ENCODE peak calls at places on chromosomes 6 and 20, in eight cellular contexts. Z is fibroblast of lung, E is ascending aorta, W is aorta, O is NT2/D1, F is PC-3, X is psoas muscle, V is lung. D is an unnamed sample.

GRCh38 chr20:46757754-46758678 is 48.6 kb downstream of the SLC2A10 start:
- DNase-seq in F (peak; percentile 79), E (no peak), X (peak; percentile 35), V (peak; percentile 45), W (no peak), O (peak; percentile 58), Z (peak; percentile 38), D (peak; percentile 52)

GRCh38 chr20:59806578-59806975 is 126.9 kb downstream of the SYCP2 start:
- DNase-seq in F (no peak), E (no peak), Z (no peak), W (no peak), X (no peak), V (peak; percentile 1), O (no peak), D (no peak)

GRCh38 chr6:142030115-142030619 is 102.6 kb upstream of the GJE1 start:
- DNase-seq in Z (peak; percentile 62), E (no peak), F (no peak), O (no peak), V (no peak), X (no peak), W (no peak), D (peak; percentile 5)

GRCh38 chr6:47752801-47753200 is 29.0 kb upstream of the OPN5 start:
- DNase-seq in E (no peak), W (no peak), F (no peak), V (no peak), Z (peak; percentile 54), X (no peak), O (no peak), D (no peak)

GRCh38 chr6:156514186-156514585 is 263.0 kb upstream of the ARID1B start:
- DNase-seq in Z (no peak), W (no peak), O (no peak), E (no peak), F (no peak), V (no peak), X (no peak), D (no peak)

GRCh38 chr6:110513001-110513400 is 36.6 kb upstream of the SLC22A16 start:
- DNase-seq in E (no peak), O (no peak), Z (peak; percentile 17), V (no peak), F (peak; percentile 77), X (no peak), W (no peak), D (no peak)

GRCh38 chr20:431012-431904 is 23.2 kb downstream of the RBCK1 start:
- DNase-seq in O (peak; percentile 47), W (peak; percentile 74), X (peak; percentile 53), V (peak; percentile 58), Z (peak; percentile 67), F (peak; percentile 91), E (no peak), D (peak; percentile 30)

GRCh38 chr6:106275692-106276091 is 49.9 kb downstream of the ATG5 start:
- DNase-seq in F (peak; percentile 76), X (no peak), O (no peak), E (no peak), V (no peak), Z (peak; percentile 89), W (no peak), D (no peak)

GRCh38 chr6:104771258-104771832 is 88.4 kb downstream of the HACE1 start:
- DNase-seq in F (peak; percentile 45), O (no peak), W (no peak), Z (peak; percentile 11), E (no peak), V (no peak), X (no peak), D (no peak)

GRCh38 chr20:13638162-13638495 is 603 bp downstream of the TASP1 start:
- DNase-seq in E (no peak), F (peak; percentile 34), W (no peak), V (no peak), Z (peak; percentile 34), O (no peak), X (no peak), D (no peak)

GRCh38 chr6:3090013-3090412 is 21.7 kb downstream of the RIPK1 start:
- DNase-seq in F (no peak), X (no peak), V (no peak), W (no peak), O (no peak), Z (no peak), E (no peak), D (no peak)

GRCh38 chr6:163605388-163606097 is 191.0 kb downstream of the QKI start:
- DNase-seq in E (no peak), W (no peak), X (no peak), V (no peak), Z (no peak), O (no peak), F (no peak), D (no peak)

GRCh38 chr6:87066449-87067288 is 28.2 kb downstream of the CGA start:
- DNase-seq in X (no peak), W (no peak), F (peak; percentile 56), O (peak; percentile 25), V (no peak), E (no peak), Z (peak; percentile 60), D (peak; percentile 17)

GRCh38 chr6:25359191-25359861 is 80.2 kb downstream of the CARMIL1 start:
- DNase-seq in X (peak; percentile 64), Z (peak; percentile 85), V (peak; percentile 28), E (no peak), F (peak; percentile 70), W (peak; percentile 63), O (no peak), D (peak; percentile 50)

GRCh38 chr6:20933057-20933792 is 399.0 kb downstream of the CDKAL1 start:
- DNase-seq in W (no peak), E (no peak), F (peak; percentile 45), V (no peak), X (no peak), O (no peak), Z (no peak), D (no peak)

GRCh38 chr6:134081506-134081905 is 29.1 kb upstream of the SLC2A12 start:
- DNase-seq in F (no peak), O (no peak), W (no peak), V (no peak), Z (no peak), E (no peak), X (no peak), D (no peak)

GRCh38 chr6:122789862-122790739 is 1.0 kb downstream of the SMPDL3A start:
- DNase-seq in X (peak; percentile 23), O (no peak), F (peak; percentile 19), W (peak; percentile 48), V (peak; percentile 48), Z (peak; percentile 33), E (no peak), D (no peak)

DNA sequence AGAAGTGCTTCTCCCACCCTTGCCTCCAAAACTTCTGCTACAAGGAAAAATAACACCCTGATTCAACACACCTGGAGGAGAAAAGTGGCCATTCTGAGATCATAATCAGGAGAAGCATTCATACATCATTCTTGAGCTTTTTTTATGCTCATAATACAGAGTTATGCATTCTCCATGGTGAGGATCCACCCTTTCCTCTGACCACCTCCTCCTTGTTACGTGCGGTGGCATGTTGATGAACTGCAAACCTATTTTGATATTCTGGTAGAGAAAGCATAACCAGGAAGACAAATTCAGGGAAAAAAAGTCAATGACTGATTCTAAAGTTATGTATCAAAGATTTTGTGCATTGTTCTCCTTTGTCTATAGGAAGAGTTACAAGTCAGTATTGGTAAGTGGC is 169.8 kb downstream of the KLHL32 start:
- DNase-seq in O (no peak), Z (no peak), V (no peak), F (no peak), W (no peak), E (no peak), X (no peak), D (no peak)
- H3K4me3 ChIP-seq in O (no peak overlapping the region), Z (no peak overlapping the region), V (no peak overlapping the region), F (no peak overlapping the region), W (no peak overlapping the region), E (no peak overlapping the region), X (no peak overlapping the region), D (no peak overlapping the region)

DNA sequence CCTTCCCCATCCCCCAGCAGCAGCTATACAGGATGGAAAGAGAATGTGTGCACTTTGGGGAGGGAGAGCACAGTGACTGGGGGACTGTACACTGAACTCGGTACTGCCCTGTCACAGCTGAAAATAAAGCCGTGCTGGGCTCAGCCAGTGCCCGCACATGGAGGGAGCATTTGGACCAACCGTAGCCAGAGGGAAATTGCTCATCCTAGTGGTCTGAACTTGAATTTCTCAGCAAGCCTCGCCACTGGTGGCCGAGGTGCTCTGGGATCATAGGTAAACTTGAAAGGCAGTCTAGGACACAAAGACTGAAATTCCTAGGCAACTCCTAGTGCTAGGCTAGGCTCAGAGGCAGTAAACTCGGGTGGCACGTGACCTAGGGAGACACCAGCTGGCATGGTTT is 61.0 kb downstream of the DZANK1 start:
- DNase-seq in F (no peak), E (no peak), O (no peak), Z (no peak), V (no peak), W (no peak), X (no peak), D (no peak)
- H3K36me3 ChIP-seq in F (peaks cover 8% of the 10 kb centered on the region), E (peaks cover 20% of the 10 kb centered on the region), O (no peaks in the 10 kb centered on the region), Z (no peaks in the 10 kb centered on the region), V (peaks cover 4% of the 10 kb centered on the region), W (no peaks in the 10 kb centered on the region), X (peaks cover 2% of the 10 kb centered on the region), D (no peaks in the 10 kb centered on the region)

DNA sequence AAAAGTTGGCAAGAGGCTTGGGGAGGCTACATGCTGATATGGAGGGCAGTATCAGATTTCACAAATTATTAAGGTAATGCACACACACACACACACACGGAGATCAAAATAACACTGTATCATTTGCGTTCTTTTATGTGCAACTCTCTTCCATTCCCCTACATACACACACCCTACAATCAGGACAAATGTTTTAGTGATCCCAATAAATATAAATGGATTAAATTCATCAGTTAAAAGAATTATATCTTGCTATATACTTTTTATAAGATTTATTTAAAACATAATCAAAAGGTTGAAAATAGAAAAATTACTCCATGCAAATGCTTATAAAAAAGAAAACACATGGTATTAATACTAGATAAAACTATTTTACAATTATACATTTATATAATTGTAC is 25.9 kb downstream of the TMX4 start:
- DNase-seq in E (no peak), Z (no peak), F (no peak), W (no peak), X (no peak), V (no peak), O (no peak), D (no peak)
- H3K9me3 ChIP-seq in E (no peaks in the 10 kb centered on the region), Z (no peaks in the 10 kb centered on the region), F (no peaks in the 10 kb centered on the region), W (peaks cover 1% of the 10 kb centered on the region), X (peaks cover 9% of the 10 kb centered on the region), V (no peaks in the 10 kb centered on the region), O (peaks cover 14% of the 10 kb centered on the region), D (peaks cover 15% of the 10 kb centered on the region)

GRCh38 chr6:100266512-100266911 is 198.2 kb downstream of the SIM1 start:
- DNase-seq in W (no peak), X (no peak), O (no peak), V (no peak), F (no peak), E (no peak), Z (no peak), D (no peak)

GRCh38 chr6:100269189-100269588 is 195.5 kb downstream of the SIM1 start:
- DNase-seq in Z (peak; percentile 94), E (no peak), V (no peak), O (no peak), F (peak; percentile 33), X (no peak), W (no peak), D (no peak)

GRCh38 chr6:100267721-100268123 is 197.0 kb downstream of the SIM1 start:
- DNase-seq in X (no peak), O (no peak), Z (peak; percentile 93), W (no peak), F (peak; percentile 31), E (no peak), V (no peak), D (no peak)

GRCh38 chr6:100267002-100267401 is 197.7 kb downstream of the SIM1 start:
- DNase-seq in E (no peak), X (no peak), V (no peak), Z (peak; percentile 50), F (no peak), W (no peak), O (no peak), D (no peak)

GRCh38 chr6:100268326-100268725 is 196.4 kb downstream of the SIM1 start:
- DNase-seq in Z (no peak), V (no peak), W (no peak), O (no peak), E (no peak), X (no peak), F (no peak), D (no peak)
- H3K4me3 ChIP-seq in Z (no peak overlapping the region), V (no peak overlapping the region), W (no peak overlapping the region), O (no peak overlapping the region), E (no peak overlapping the region), X (no peak overlapping the region), F (no peak overlapping the region), D (no peak overlapping the region)